ENCODE peak calls at places on chromosomes 1 and 21, in eight cellular contexts. E, Q, V, F, I, W, S and K are unnamed samples.
A peak's percentile ranks its signal among the peaks of the same experiment; 100 is the strongest.

GRCh38 chr1:32349211-32349708 is 13.0 kb downstream of the FAM229A start:
- DNase-seq in E (peak; percentile 92), Q (no peak), V (no peak), F (no peak), I (no peak), W (no peak), S (peak; percentile 16), K (no peak)

GRCh38 chr1:7885513-7886298 is 32.8 kb upstream of the UTS2 start:
- DNase-seq in E (no peak), Q (no peak), V (no peak), F (peak; percentile 8), I (no peak), W (no peak), S (no peak), K (no peak)

GRCh38 chr1:155140630-155140953 is 261 bp upstream of the DPM3 start:
- DNase-seq in E (no peak), Q (no peak), V (no peak), F (no peak), I (no peak), W (no peak), S (no peak), K (no peak)

GRCh38 chr1:151918819-151919218 is 9.5 kb upstream of the THEM4 start:
- DNase-seq in E (no peak), Q (no peak), V (no peak), F (no peak), I (no peak), W (no peak), S (no peak), K (no peak)

GRCh38 chr1:172893146-172893841 is 157.4 kb downstream of the TNFSF18 start:
- DNase-seq in E (peak; percentile 70), Q (no peak), V (no peak), F (no peak), I (no peak), W (no peak), S (no peak), K (no peak)

GRCh38 chr1:30405081-30405480 is 318.3 kb downstream of the MATN1 start:
- DNase-seq in E (no peak), Q (no peak), V (no peak), F (no peak), I (no peak), W (no peak), S (no peak), K (peak; percentile 47)

GRCh38 chr1:159756397-159756796 is 24.4 kb upstream of the DUSP23 start:
- DNase-seq in E (peak; percentile 89), Q (no peak), V (no peak), F (no peak), I (no peak), W (no peak), S (no peak), K (no peak)

GRCh38 chr1:34781844-34782391 is 904 bp downstream of the GJB3 start:
- DNase-seq in E (no peak), Q (no peak), V (no peak), F (no peak), I (no peak), W (no peak), S (no peak), K (no peak)

GRCh38 chr1:241627453-241628329 is 12.5 kb downstream of the CHML start:
- DNase-seq in E (peak; percentile 85), Q (no peak), V (peak; percentile 34), F (no peak), I (no peak), W (no peak), S (peak; percentile 46), K (no peak)

GRCh38 chr1:192826791-192827477 is 18.1 kb downstream of the RGS2 start:
- DNase-seq in E (peak; percentile 33), Q (no peak), V (no peak), F (no peak), I (peak; percentile 6), W (no peak), S (no peak), K (no peak)

GRCh38 chr1:15341634-15342375 is 67.9 kb upstream of the EFHD2 start:
- DNase-seq in E (peak; percentile 39), Q (no peak), V (no peak), F (no peak), I (no peak), W (no peak), S (peak; percentile 47), K (no peak)

GRCh38 chr1:161706483-161707347 is at the start of gene FCRLA:
- DNase-seq in E (peak; percentile 86), Q (no peak), V (peak; percentile 65), F (no peak), I (no peak), W (no peak), S (peak; percentile 70), K (no peak)

GRCh38 chr1:171988243-171988642 is 146.9 kb downstream of the DNM3 start:
- DNase-seq in E (no peak), Q (no peak), V (no peak), F (no peak), I (no peak), W (no peak), S (no peak), K (no peak)

GRCh38 chr21:27645285-27645684 is 678.4 kb upstream of the ADAMTS5 start:
- DNase-seq in E (no peak), Q (no peak), V (no peak), F (no peak), I (no peak), W (no peak), S (no peak), K (no peak)

GRCh38 chr21:14273736-14274538 is 58.0 kb downstream of the RBM11 start:
- DNase-seq in E (no peak), Q (no peak), V (no peak), F (no peak), I (no peak), W (no peak), S (no peak), K (no peak)

GRCh38 chr1:2999571-2999970 is 21.7 kb upstream of the ACTRT2 start:
- DNase-seq in E (no peak), Q (no peak), V (no peak), F (no peak), I (no peak), W (no peak), S (no peak), K (no peak)

GRCh38 chr1:162328507-162328906 is 48.1 kb downstream of the SPATA46 start:
- DNase-seq in E (no peak), Q (no peak), V (no peak), F (no peak), I (no peak), W (no peak), S (no peak), K (no peak)

GRCh38 chr1:8987881-8988617 is 38.2 kb downstream of the SLC2A7 start:
- DNase-seq in E (peak; percentile 63), Q (peak; percentile 36), V (peak; percentile 82), F (peak; percentile 60), I (no peak), W (peak; percentile 78), S (no peak), K (no peak)

GRCh38 chr1:24621121-24621520 is 22.0 kb upstream of the SRRM1 start:
- DNase-seq in E (no peak), Q (no peak), V (no peak), F (no peak), I (no peak), W (no peak), S (no peak), K (no peak)

DNA sequence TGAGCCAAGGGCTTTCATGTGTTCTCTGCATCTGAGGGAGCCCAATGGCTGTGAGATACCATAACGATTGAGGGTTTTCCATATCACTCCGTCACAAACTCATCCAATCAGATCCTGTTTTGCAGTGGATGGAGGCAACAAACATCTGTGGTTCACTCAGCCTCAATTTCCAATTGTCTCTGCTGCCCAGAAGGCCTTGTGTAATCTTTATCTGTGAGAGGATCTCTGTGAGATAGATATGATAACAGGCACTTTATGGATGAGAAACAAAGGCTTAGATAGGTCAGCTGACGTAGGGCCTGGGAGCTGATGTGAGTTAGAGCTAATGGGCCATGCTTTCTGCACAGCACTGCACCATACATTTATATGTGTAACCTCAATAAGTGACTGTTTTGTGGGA is 3.3 kb upstream of the MTARC1 start:
- DNase-seq in E (no peak), Q (no peak), V (no peak), F (no peak), I (no peak), W (no peak), S (no peak), K (no peak)
- TF ChIP-seq CTCF in E (no peak), Q (no peak), V (no peak), F (no peak), I (no peak), W (no peak), S (no peak), K (no peak)

DNA sequence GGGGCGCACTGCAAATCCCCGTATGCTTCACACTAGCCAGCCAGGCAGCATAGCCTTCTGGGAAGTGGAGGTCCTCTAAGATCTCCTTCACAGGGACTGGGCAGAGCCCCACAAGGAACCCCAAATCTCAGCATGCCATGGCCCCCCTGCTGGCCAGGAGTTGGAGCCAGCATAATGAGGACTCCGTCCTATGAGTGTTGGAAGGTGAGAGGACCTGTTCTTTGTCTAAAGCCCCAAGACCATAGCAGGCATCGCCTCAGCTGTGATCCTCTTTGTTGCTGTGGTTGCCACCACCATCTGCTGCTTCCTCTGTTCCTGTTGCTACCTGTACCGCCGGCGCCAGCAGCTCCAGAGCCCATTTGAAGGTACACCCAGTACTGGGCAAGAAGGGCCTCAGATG is 1.5 kb downstream of the SHISA4 start:
- DNase-seq in E (no peak), Q (no peak), V (no peak), F (no peak), I (no peak), W (no peak), S (no peak), K (no peak)
- TF ChIP-seq CTCF in E (no peak), Q (no peak), V (no peak), F (no peak), I (no peak), W (no peak), S (no peak), K (no peak)

GRCh38 chr21:21165063-21165645 is 166.9 kb downstream of the NCAM2 start:
- DNase-seq in E (peak; percentile 86), Q (no peak), V (no peak), F (no peak), I (no peak), W (no peak), S (peak; percentile 88), K (no peak)

GRCh38 chr21:21158376-21158918 is 160.2 kb downstream of the NCAM2 start:
- DNase-seq in E (no peak), Q (no peak), V (no peak), F (no peak), I (no peak), W (no peak), S (no peak), K (no peak)

GRCh38 chr21:21159253-21159899 is 161.2 kb downstream of the NCAM2 start:
- DNase-seq in E (no peak), Q (no peak), V (no peak), F (no peak), I (no peak), W (no peak), S (no peak), K (no peak)

GRCh38 chr21:21163904-21164303 is 165.7 kb downstream of the NCAM2 start:
- DNase-seq in E (peak; percentile 85), Q (peak; percentile 20), V (peak; percentile 10), F (peak; percentile 3), I (no peak), W (peak; percentile 47), S (peak; percentile 52), K (no peak)
- TF ChIP-seq CTCF in E (peak; percentile 53), Q (peak; percentile 88), V (peak; percentile 44), F (peak; percentile 58), I (peak; percentile 49), W (peak; percentile 82), S (peak; percentile 62), K (peak; percentile 86)

GRCh38 chr1:113928950-113929749 is at the start of gene HIPK1:
- DNase-seq in E (peak; percentile 91), Q (peak; percentile 91), V (peak; percentile 92), F (peak; percentile 91), I (peak; percentile 83), W (peak; percentile 93), S (peak; percentile 65), K (peak; percentile 94)
- TF ChIP-seq CTCF in E (no peak), Q (no peak), V (no peak), F (no peak), I (no peak), W (no peak), S (no peak), K (no peak)